ENCODE peak calls at places on chromosomes 1 and 21, in four cellular contexts. P is prostate gland, B is uterus, O is ovary. Z is an unnamed sample.

GRCh38 chr1:8293641-8294169 is 24.2 kb upstream of the SLC45A1 start:
- DNase-seq in O (peak), P (no peak), B (no peak), Z (no peak)

GRCh38 chr1:54464477-54465146 is 58.4 kb upstream of the SSBP3 start:
- DNase-seq in B (peak), O (no peak), P (no peak), Z (peak)

GRCh38 chr1:18972531-18972930 is 16.1 kb upstream of the IFFO2 start:
- DNase-seq in B (no peak), O (no peak), P (no peak), Z (peak)

GRCh38 chr1:31828341-31828740 is 12.5 kb upstream of the SPOCD1 start:
- DNase-seq in O (no peak), P (no peak), B (no peak), Z (no peak)

GRCh38 chr1:30886710-30887428 is 21.7 kb downstream of the SDC3 start:
- DNase-seq in B (no peak), P (no peak), O (no peak), Z (no peak)

GRCh38 chr1:84569216-84569615 is 5.0 kb downstream of the CTBS start:
- DNase-seq in P (no peak), O (no peak), B (no peak), Z (no peak)

GRCh38 chr1:89023026-89023425 is 360 bp upstream of the GBP3 start:
- DNase-seq in O (no peak), B (no peak), P (no peak), Z (no peak)

GRCh38 chr1:210214573-210215409 is 17.8 kb upstream of the SERTAD4 start:
- DNase-seq in P (no peak), B (no peak), O (no peak), Z (no peak)

GRCh38 chr1:170145061-170145460 is 698 bp upstream of the NTMT2 start:
- DNase-seq in B (no peak), O (no peak), P (no peak), Z (no peak)

GRCh38 chr1:201015551-201016091 is 7.9 kb downstream of the KIF21B start:
- DNase-seq in O (no peak), B (no peak), P (no peak), Z (no peak)

DNA sequence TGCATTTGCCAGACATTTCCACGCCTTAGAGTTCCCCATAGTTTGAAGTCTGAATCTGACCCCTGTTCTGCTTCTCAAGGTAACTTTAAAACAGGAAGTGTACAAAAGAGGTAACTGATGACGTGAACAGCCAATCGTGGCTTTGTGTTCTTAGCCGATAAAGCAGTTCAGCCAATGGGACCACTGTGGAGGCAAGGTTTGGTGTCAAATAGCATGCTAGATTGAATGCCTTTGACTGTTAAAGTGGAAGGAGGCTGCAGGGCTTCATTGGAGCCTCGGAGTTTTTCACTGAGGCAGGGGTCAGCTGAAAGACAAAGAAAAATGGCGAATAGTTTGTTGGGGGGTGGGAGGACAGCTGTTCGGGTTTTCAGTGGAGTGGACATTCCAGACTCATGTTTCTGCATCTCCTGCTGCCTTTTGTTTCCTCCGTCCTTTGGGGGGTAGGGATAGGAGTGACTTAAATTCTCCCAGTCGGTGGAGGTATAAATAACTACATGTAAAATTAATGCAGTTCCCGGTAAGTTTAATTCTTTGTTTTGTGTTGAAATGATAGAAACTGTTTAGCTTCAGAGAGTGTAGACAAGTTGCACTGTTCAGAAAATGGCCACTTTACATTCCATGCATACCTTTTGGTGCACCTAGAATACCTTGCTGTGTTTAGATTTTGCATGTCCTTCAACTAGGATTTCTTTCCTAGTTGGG is 17.7 kb downstream of the NFYC start:
- DNase-seq in B (peak), O (peak), P (peak), Z (peak)
- TF ChIP-seq POLR2A in B (peak), O (no peak), P (peak), Z (peak)

GRCh38 chr1:194013561-194013960 is 827.1 kb upstream of the B3GALT2 start:
- DNase-seq in P (no peak), O (no peak), B (no peak), Z (no peak)

GRCh38 chr1:194014004-194014403 is 827.6 kb upstream of the B3GALT2 start:
- DNase-seq in P (no peak), B (no peak), O (no peak), Z (no peak)
- TF ChIP-seq POLR2A in P (no peak), B (no peak), O (no peak), Z (no peak)

GRCh38 chr1:15955552-15955951 is 20.3 kb downstream of the ZBTB17 start:
- DNase-seq in P (no peak), O (no peak), B (no peak), Z (no peak)

GRCh38 chr1:15957221-15958090 is 18.4 kb downstream of the ZBTB17 start:
- DNase-seq in P (no peak), B (no peak), O (no peak), Z (no peak)

GRCh38 chr1:15958111-15958510 is 17.8 kb downstream of the ZBTB17 start:
- DNase-seq in P (no peak), O (no peak), B (no peak), Z (no peak)

GRCh38 chr1:15954316-15954715 is 21.6 kb downstream of the ZBTB17 start:
- DNase-seq in B (no peak), O (no peak), P (no peak), Z (no peak)

GRCh38 chr1:15956150-15956549 is 19.8 kb downstream of the ZBTB17 start:
- DNase-seq in O (no peak), B (no peak), P (no peak), Z (no peak)
- TF ChIP-seq POLR2A in O (no peak), B (no peak), P (no peak), Z (no peak)

GRCh38 chr1:186375152-186375928 is at the start of the genes ODR4 and TPR:
- DNase-seq in B (peak), O (peak), P (peak), Z (peak)
- TF ChIP-seq POLR2A in B (peak), O (peak), P (peak), Z (peak)

DNA sequence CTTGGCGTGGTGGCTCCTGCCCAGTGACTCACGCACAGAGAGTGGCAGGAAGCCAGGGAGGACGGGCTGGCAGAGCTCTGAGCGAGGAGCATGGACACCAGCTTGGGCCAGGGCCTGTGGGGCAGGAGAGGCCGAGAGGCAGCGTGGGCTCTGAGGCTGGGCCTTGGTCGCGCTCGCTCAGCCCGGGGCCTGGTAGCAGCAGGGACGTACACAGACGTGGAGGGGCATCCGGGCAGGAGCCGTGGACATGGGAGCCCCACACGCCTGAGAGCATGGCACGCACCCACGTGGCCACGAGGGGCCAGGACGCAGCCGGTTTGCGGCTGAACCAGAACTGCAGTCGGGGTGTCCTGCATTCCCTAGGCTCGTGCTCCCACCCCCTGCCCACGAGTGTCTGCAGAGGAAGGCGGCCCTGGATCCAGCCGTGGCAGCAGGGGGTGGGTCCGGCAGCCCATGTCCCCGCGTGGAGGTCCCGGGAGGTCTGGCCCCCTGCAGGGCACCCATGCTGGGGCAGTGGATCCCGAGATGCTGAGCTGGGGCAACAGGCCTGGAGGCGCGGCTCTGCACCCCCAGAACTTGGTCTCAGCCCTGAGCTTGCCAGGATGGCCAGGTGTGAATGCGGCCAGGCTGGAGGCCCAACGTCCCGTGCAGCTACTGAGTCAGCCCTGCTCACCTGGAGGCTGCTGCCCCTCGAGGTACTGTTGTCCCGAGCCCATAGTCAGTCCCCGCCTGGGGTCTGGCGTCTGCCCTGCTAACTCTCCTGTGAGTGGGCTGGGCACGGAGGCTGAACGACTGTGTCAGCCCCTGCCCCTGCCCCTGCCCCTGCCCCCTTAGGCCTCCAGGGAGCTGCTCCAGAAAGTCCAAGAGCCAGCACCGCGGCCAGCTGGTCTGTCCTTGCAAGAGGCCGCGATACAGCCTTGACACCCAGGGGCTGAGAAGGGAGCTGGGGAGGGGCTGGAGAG is 61.6 kb downstream of the SLX9 start:
- DNase-seq in B (peak), P (peak), O (no peak), Z (no peak)
- TF ChIP-seq POLR2A in B (no peak), P (no peak), O (no peak), Z (no peak)